ENCODE peak calls at places on chromosomes 1 and 21, in four cellular contexts. A is K562, N is HCT116, E is Panc1. W is an unnamed sample.

GRCh38 chr1:231460614-231461013 is 38.5 kb upstream of the EGLN1 start:
- DNase-seq in A (peak), N (no peak), E (no peak), W (no peak)

GRCh38 chr1:69479734-69480133 is 88.0 kb upstream of the LRRC7 start:
- DNase-seq in A (peak), N (no peak), E (no peak), W (no peak)

GRCh38 chr1:152035406-152036315 is 1.1 kb downstream of the S100A11 start:
- DNase-seq in A (peak), N (no peak), E (no peak), W (no peak)

GRCh38 chr1:109873278-109874175 is 37.1 kb upstream of the CSF1 start:
- DNase-seq in A (no peak), N (no peak), E (no peak), W (no peak)

GRCh38 chr1:183515002-183515689 is 42.8 kb downstream of the SMG7 start:
- DNase-seq in A (no peak), N (no peak), E (peak), W (no peak)

GRCh38 chr21:30552782-30553181 is 8.3 kb downstream of the KRTAP19-7 start:
- DNase-seq in A (no peak), N (no peak), E (no peak), W (no peak)

GRCh38 chr1:26971590-26971989 is 11.3 kb upstream of the KDF1 start:
- DNase-seq in A (no peak), N (no peak), E (no peak), W (no peak)

GRCh38 chr1:43519287-43519686 is 11.4 kb upstream of the PTPRF start:
- DNase-seq in A (no peak), N (no peak), E (no peak), W (no peak)

GRCh38 chr1:7438396-7438785 is 332.7 kb upstream of the VAMP3 start:
- DNase-seq in A (no peak), N (no peak), E (no peak), W (no peak)

GRCh38 chr21:15010645-15011044 is 54.2 kb downstream of the NRIP1 start:
- DNase-seq in A (no peak), N (no peak), E (no peak), W (no peak)

GRCh38 chr1:19661721-19662228 is 2.9 kb upstream of the HTR6 start:
- DNase-seq in A (no peak), N (peak), E (no peak), W (no peak)

GRCh38 chr21:15441999-15442398 is 287.8 kb upstream of the USP25 start:
- DNase-seq in A (no peak), N (no peak), E (no peak), W (no peak)

GRCh38 chr1:172905452-172905851 is 145.3 kb downstream of the TNFSF18 start:
- DNase-seq in A (no peak), N (no peak), E (no peak), W (no peak)

GRCh38 chr1:180899262-180899661 is 13.4 kb upstream of the KIAA1614 start:
- DNase-seq in A (no peak), N (no peak), E (no peak), W (no peak)

GRCh38 chr1:200453544-200453905 is 43.7 kb upstream of the ZNF281 start:
- DNase-seq in A (no peak), N (no peak), E (no peak), W (no peak)

GRCh38 chr1:1437033-1437903 is 1.8 kb downstream of the VWA1 start:
- DNase-seq in A (no peak), N (no peak), E (no peak), W (no peak)

GRCh38 chr1:25204797-25205441 is 27.4 kb downstream of the SYF2 start:
- DNase-seq in A (peak), N (peak), E (no peak), W (peak)

GRCh38 chr1:52662645-52663313 is 29.8 kb downstream of the SHISAL2A start:
- DNase-seq in A (no peak), N (peak), E (no peak), W (peak)

DNA sequence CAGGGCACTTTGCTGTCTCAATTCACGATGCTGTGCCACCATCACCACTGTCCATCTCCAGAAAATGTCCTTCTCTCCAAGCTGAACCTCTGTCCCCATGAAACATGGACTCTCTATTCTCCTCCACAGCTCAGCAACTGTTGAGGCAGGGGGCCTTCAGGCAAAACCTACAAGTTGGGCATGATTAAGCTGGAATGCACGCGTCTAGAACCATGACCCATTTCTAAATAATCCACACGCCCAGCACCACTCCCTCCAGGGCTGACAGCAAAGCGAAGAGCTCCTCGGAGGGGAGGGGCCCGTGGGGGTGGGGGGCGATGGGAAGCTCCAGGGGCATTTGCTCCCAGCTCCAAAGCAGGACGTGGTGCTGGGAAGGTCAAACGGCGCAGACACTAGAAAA is 3.3 kb upstream of the HES5 start:
- DNase-seq in A (no peak), N (no peak), E (no peak), W (no peak)
- TF ChIP-seq TCF7L2 in A (no peak), N (no peak), E (no peak), W (no peak)

GRCh38 chr1:51532853-51533252 is 13.8 kb upstream of the EPS15 start:
- DNase-seq in A (no peak), N (no peak), E (no peak), W (no peak)

GRCh38 chr1:51535006-51535592 is 16.0 kb upstream of the EPS15 start:
- DNase-seq in A (peak), N (peak), E (no peak), W (peak)

GRCh38 chr1:51537568-51537967 is 18.5 kb upstream of the EPS15 start:
- DNase-seq in A (no peak), N (no peak), E (no peak), W (no peak)

GRCh38 chr1:51534447-51534846 is 15.4 kb upstream of the EPS15 start:
- DNase-seq in A (no peak), N (no peak), E (no peak), W (no peak)
- TF ChIP-seq TCF7L2 in A (no peak), N (no peak), E (no peak), W (no peak)

GRCh38 chr1:23865543-23865930 is 2.6 kb downstream of the FUCA1 start:
- DNase-seq in A (no peak), N (peak), E (no peak), W (no peak)
- TF ChIP-seq TCF7L2 in A (no peak), N (no peak), E (no peak), W (no peak)

DNA sequence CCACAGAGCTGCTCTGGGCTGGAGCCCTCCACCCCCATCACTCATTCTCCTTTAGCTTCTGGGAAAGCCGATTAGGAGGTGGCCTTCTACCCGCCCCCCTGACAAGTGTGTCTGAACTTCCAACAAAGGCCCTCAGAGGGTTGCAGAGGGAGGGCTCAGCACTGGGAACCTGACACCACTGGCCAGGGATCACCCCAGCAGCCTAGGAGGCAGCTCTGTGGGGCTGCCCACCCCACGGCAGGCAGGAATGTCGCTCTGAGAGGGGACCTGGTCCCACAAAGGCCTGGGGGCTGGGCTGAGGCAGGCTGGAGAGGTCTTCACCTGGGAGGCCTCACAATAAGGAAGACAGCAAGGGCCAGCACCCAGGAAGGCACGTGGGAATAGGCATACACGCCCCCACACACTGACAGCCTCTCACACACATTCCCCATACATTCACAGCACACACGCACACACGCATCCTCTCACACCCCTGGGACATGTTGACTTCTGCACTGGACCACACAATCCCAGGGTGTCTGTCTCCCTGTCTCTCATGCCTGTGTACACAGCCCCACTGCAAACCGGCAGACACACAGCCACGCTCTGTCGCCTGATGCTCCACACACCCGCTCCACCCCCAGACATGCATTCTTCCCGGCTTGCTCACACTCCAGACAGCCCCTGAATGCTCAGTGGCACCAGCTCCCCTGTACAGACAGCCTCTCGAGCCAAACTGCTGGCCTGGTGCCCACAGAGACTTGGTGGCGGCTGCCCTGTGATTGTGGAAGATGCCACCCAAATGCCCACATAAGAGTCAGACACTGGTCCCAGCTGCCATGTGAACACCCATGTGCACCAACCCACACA is 30.7 kb downstream of the DMBX1 start:
- DNase-seq in A (peak), N (peak), E (no peak), W (peak)
- TF ChIP-seq TCF7L2 in A (no peak), N (no peak), E (no peak), W (no peak)

DNA sequence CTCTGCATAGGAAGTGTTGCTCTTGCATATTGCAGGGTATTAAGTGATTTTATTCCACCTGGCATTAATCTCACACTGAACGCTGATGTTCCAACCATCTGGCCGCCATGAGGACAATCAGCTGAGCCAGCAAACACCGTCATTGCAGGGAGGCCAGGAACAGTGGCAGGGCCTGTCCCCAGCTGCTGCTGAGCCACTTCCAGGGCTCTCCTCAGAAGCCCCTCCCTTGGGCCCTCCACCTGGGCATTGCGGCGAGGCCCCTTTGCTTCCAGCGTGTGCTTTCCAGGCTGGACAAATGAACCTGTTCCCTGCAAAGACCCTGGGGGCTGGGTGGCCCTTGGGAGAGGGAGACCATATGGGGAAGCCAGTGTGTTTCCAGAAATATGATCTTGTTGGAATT is 171.6 kb upstream of the C1orf174 start:
- DNase-seq in A (no peak), N (no peak), E (no peak), W (no peak)
- TF ChIP-seq TCF7L2 in A (no peak), N (no peak), E (no peak), W (no peak)

GRCh38 chr1:204716687-204717086 is 31.1 kb upstream of the LRRN2 start:
- DNase-seq in A (no peak), N (no peak), E (no peak), W (peak)
- TF ChIP-seq TCF7L2 in A (no peak), N (no peak), E (no peak), W (no peak)

GRCh38 chr1:40081874-40082273 is 15.2 kb downstream of the PPT1 start:
- DNase-seq in A (no peak), N (no peak), E (no peak), W (no peak)
- TF ChIP-seq TCF7L2 in A (no peak), N (no peak), E (no peak), W (no peak)

DNA sequence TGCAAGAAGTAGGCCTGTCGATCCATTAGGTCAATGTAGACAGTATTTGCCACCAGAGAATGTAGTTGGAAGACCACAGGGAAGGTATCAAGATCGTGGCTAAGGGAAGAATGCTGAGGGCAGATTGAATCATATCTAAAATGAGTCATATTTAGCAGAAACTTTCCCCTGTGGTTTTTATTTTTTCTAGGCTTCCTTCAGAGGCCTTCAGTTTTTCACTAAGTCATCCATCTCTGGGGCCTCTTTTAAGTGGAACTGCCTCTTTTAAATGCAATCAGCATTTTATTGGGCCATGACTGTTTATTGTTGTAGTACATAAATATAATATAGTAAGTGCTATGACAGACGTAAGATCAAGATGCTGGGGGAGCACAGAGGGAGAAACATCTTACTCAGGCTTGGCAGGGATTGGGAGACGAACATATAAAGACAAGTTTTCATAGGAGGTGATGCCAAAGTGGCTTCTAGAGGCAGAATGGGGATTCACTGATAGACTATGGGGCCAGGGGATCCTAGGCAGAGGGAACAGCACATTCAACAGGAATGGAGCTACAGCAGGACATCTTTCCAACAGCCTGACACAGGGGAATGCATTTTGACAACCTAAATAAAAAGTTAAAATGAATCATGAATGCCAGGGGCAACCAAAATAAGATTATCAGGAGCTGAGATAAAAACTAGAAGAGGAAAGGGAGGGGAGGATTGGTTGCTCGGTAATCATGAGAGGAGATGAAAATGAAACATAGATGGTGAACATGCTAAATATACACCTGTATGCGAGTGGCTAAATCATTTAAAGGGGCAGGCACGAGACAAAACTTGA is 20.1 kb downstream of the UBE2U start:
- DNase-seq in A (no peak), N (no peak), E (no peak), W (no peak)
- TF ChIP-seq TCF7L2 in A (no peak), N (no peak), E (no peak), W (no peak)

GRCh38 chr1:154404511-154404931 is 622 bp upstream of the IL6R start:
- DNase-seq in A (no peak), N (no peak), E (no peak), W (no peak)
- TF ChIP-seq TCF7L2 in A (no peak), N (no peak), E (no peak), W (no peak)

W was measured in HepG2.